ENCODE peak calls at places on chromosomes 5 and 9, in four cellular contexts. I is A549, C is head of caudate nucleus, F is activated T-cell treated with anti-CD3 and anti-CD28 coated beads for 48 hours. N is an unnamed sample.

GRCh38 chr5:67043789-67044511 is 152.6 kb downstream of the CD180 start:
- DNase-seq in I (no peak), C (no peak), F (no peak), N (no peak)

GRCh38 chr9:110776207-110776606 is 107.6 kb downstream of the MUSK start:
- DNase-seq in I (no peak), C (no peak), F (no peak), N (no peak)

GRCh38 chr9:36746415-36746814 is 173.7 kb downstream of the MELK start:
- DNase-seq in I (no peak), C (no peak), F (no peak), N (no peak)

GRCh38 chr9:34576943-34577634 is 12.4 kb downstream of the CNTFR start:
- DNase-seq in I (no peak), C (no peak), F (no peak), N (no peak)

GRCh38 chr9:97518166-97518908 is 16.9 kb downstream of the TMOD1 start:
- DNase-seq in I (no peak), C (no peak), F (no peak), N (no peak)

GRCh38 chr5:39284552-39284951 is 65.2 kb upstream of the FYB1 start:
- DNase-seq in I (no peak), C (no peak), F (no peak), N (peak)

GRCh38 chr5:156380846-156381245 is 53.9 kb downstream of the SGCD start:
- DNase-seq in I (peak), C (no peak), F (no peak), N (no peak)

GRCh38 chr5:129852747-129853352 is 51.4 kb upstream of the CHSY3 start:
- DNase-seq in I (peak), C (peak), F (peak), N (peak)